ENCODE peak calls at places on chromosomes 3 and 15, in six cellular contexts. Y, S, G, O, I and Z are unnamed samples.

GRCh38 chr3:122555275-122556071 is 8.6 kb downstream of the PARP9 start:
- DNase-seq in O (no peak), I (no peak), G (no peak), Y (no peak), S (no peak), Z (no peak)

GRCh38 chr15:38843736-38844590 is 279.3 kb upstream of the RASGRP1 start:
- DNase-seq in Y (no peak), I (peak), O (peak), S (no peak), G (no peak), Z (peak)

GRCh38 chr3:60979861-60980739 is 271.2 kb downstream of the FHIT start:
- DNase-seq in Y (no peak), I (no peak), G (no peak), S (peak), O (peak), Z (no peak)

GRCh38 chr3:73497646-73498406 is 126.9 kb downstream of the PDZRN3 start:
- DNase-seq in O (no peak), G (no peak), I (no peak), S (no peak), Y (no peak), Z (no peak)

GRCh38 chr15:74007820-74008371 is 13.4 kb downstream of the PML start:
- DNase-seq in Y (no peak), I (no peak), S (no peak), G (no peak), O (no peak), Z (no peak)

GRCh38 chr3:42505849-42506410 is 3.5 kb downstream of the VIPR1 start:
- DNase-seq in G (no peak), I (peak), S (no peak), Y (no peak), O (no peak), Z (no peak)

GRCh38 chr3:54871867-54872266 is 56.0 kb downstream of the LRTM1 start:
- DNase-seq in I (no peak), Y (no peak), O (no peak), S (no peak), G (no peak), Z (no peak)

GRCh38 chr3:196108075-196108743 is 26.3 kb upstream of the TFRC start:
- DNase-seq in G (no peak), O (no peak), Y (no peak), S (no peak), I (no peak), Z (peak)

GRCh38 chr3:185935465-185936263 is 2.1 kb downstream of the TRA2B start:
- DNase-seq in O (no peak), I (no peak), G (no peak), Y (no peak), S (no peak), Z (no peak)

GRCh38 chr15:58748040-58748786 is 1.3 kb downstream of the ADAM10 start:
- DNase-seq in O (no peak), S (no peak), G (peak), Y (no peak), I (no peak), Z (no peak)

GRCh38 chr3:25787689-25788088 is 2.2 kb upstream of the OXSM start:
- DNase-seq in G (no peak), S (no peak), Y (no peak), O (no peak), I (no peak), Z (no peak)

GRCh38 chr3:194632211-194632982 is 822 bp downstream of the TMEM44 start:
- DNase-seq in I (no peak), Y (peak), G (no peak), O (no peak), S (peak), Z (peak)

GRCh38 chr15:62782896-62783295 is 259.7 kb upstream of the TPM1 start:
- DNase-seq in G (no peak), S (no peak), I (no peak), Y (no peak), O (no peak), Z (no peak)

GRCh38 chr15:51298656-51299055 is 39.7 kb downstream of the CYP19A1 start:
- DNase-seq in S (no peak), Y (no peak), I (no peak), O (no peak), G (no peak), Z (no peak)

GRCh38 chr3:104279617-104280016 is 1087.1 kb upstream of the ALCAM start:
- DNase-seq in Y (no peak), I (no peak), G (no peak), S (peak), O (peak), Z (no peak)

GRCh38 chr3:150805380-150805779 is 42.4 kb upstream of the SIAH2 start:
- DNase-seq in Y (no peak), I (no peak), O (no peak), G (no peak), S (no peak), Z (no peak)

GRCh38 chr3:38117163-38117716 is 19.7 kb downstream of the ACAA1 start:
- DNase-seq in S (no peak), I (no peak), O (no peak), Y (peak), G (no peak), Z (no peak)

GRCh38 chr3:181725033-181725775 is 13.5 kb downstream of the SOX2 start:
- DNase-seq in Y (no peak), S (no peak), O (no peak), G (peak), I (no peak), Z (peak)

GRCh38 chr3:181725830-181726229 is 14.1 kb downstream of the SOX2 start:
- DNase-seq in O (no peak), S (no peak), Y (no peak), G (no peak), I (no peak), Z (no peak)

GRCh38 chr3:181727122-181728036 is 15.7 kb downstream of the SOX2 start:
- DNase-seq in G (peak), I (no peak), S (no peak), O (no peak), Y (no peak), Z (no peak)

GRCh38 chr3:181728470-181728869 is 16.7 kb downstream of the SOX2 start:
- DNase-seq in Y (no peak), S (no peak), G (no peak), O (no peak), I (no peak), Z (no peak)

GRCh38 chr3:181726351-181727121 is 14.8 kb downstream of the SOX2 start:
- DNase-seq in S (no peak), I (peak), G (peak), Y (no peak), O (no peak), Z (peak)
- H3K4me3 ChIP-seq in S (no peak), I (peak), G (peak), Y (peak), O (no peak), Z (peak)

DNA sequence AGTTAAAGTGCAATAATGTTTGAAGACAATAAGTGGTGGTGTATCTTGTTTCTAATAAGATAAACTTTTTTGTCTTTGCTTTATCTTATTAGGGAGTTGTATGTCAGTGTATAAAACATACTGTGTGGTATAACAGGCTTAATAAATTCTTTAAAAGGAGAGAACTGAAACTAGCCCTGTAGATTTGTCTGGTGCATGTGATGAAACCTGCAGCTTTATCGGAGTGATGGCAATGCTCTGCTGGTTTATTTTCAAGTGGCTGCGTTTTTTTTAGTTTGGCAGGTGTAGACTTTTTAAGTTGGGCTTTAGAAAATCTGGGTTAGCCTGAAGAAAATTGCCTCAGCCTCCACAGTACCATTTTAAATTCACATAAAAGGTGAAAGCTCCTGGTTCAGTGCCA is 2.7 kb downstream of the RPL15 start:
- DNase-seq in S (no peak), I (no peak), G (no peak), O (no peak), Y (no peak), Z (no peak)
- H3K4me3 ChIP-seq in S (no peak), I (no peak), G (no peak), O (no peak), Y (no peak), Z (no peak)

GRCh38 chr3:183583331-183584245 is 28.1 kb upstream of the KLHL6 start:
- DNase-seq in I (no peak), G (no peak), Y (no peak), O (no peak), S (no peak), Z (no peak)

GRCh38 chr3:183584246-183584913 is 28.9 kb upstream of the KLHL6 start:
- DNase-seq in I (no peak), G (no peak), O (peak), S (peak), Y (peak), Z (no peak)

GRCh38 chr3:183579967-183580720 is 24.6 kb upstream of the KLHL6 start:
- DNase-seq in G (no peak), O (no peak), S (peak), I (no peak), Y (peak), Z (no peak)

GRCh38 chr3:183582161-183582560 is 26.7 kb upstream of the KLHL6 start:
- DNase-seq in O (no peak), G (no peak), S (no peak), Y (no peak), I (no peak), Z (no peak)

DNA sequence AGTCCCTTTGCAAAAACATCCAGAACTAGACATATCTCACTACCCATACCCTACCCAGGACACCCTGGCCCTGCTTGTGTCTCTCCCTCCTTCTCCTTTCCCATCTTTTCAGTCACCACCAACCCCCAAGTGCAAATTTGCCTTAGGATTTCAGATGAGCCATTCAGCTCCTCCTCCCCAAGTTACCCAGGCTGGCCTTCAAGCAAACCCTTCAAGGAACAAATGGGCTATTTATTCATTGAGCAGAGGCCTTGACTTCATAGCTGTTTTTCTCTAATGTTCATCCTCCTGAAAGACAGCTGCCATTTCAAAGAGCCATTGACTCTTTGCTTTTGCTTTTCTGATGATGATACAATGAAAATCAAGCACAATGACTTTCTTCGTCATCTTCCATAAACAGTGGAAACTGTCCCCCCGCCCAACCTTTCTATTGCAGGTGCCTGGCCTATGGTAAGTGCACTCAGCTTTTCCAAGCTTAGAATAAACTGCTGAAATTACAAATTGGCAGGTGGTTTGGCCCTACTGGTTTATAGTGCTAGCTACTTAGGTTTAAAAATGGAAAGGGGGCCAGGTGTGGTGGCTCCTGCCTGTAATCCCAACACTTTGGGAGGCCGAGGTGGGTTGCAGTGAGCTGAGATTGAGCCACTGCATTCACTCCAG is 26.1 kb upstream of the KLHL6 start:
- DNase-seq in I (no peak), O (no peak), Y (no peak), S (no peak), G (no peak), Z (no peak)
- H3K4me3 ChIP-seq in I (no peak), O (no peak), Y (no peak), S (no peak), G (no peak), Z (no peak)

GRCh38 chr15:41620536-41621199 is 39.5 kb upstream of the MGA start:
- DNase-seq in S (peak), Y (no peak), I (no peak), O (no peak), G (no peak), Z (peak)

GRCh38 chr15:41627204-41627603 is 33.0 kb upstream of the MGA start:
- DNase-seq in Y (no peak), G (no peak), I (no peak), O (no peak), S (no peak), Z (no peak)

GRCh38 chr15:41622901-41623300 is 37.3 kb upstream of the MGA start:
- DNase-seq in O (no peak), I (no peak), G (no peak), Y (no peak), S (peak), Z (no peak)

DNA sequence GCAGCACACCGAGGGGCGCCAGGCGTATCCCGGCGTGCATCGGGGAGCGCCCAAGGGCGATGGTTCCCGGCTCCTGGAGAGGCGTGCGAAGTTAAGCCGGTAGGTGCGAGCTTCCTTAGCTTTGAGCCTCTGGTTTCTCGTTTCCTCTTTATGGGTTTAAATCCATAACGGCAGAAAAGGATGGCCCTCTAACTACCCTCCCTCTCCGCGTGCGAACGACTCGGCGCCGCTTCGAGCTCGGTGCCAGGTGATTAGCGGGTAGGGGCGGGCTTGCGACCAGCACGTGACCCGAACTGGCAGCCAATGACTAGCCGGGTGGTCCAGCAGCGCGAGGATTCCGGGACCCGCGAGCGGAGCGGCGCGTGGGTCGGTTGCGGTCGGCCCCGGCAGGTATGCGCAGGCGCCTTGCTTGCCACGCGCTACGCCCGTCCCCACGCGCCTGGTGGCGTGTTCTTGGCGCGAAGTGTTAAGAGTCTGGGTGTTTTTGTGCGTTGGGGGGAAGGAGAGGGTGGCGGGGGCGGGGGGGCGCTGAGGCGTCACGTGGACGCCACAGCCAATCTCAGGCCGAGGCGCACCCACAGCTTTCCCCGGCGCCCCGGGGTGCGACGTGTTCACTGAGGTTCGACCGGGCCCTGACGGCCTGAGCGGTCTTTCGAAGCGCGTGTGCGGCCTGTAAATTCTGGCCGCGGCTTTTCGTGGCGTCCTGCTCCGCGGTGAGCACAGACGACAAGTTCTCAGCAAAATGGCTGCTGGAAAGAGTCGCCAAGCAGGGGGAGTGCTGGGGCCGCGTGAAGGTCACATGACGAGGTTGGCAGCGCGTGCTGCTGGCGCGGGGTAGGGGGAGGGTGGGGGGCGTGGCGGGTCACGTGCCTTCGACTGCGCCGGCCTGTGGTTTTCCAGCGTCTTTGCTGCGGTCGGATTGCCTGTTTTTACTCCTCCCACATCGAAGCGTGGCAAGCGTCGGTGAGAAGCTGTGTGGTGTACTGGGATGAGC is 38.7 kb upstream of the MGA start:
- DNase-seq in I (peak), S (peak), O (no peak), Y (peak), G (peak), Z (peak)
- H3K4me3 ChIP-seq in I (peak), S (peak), O (peak), Y (peak), G (no peak), Z (peak)

GRCh38 chr15:80061581-80061980 is 2.1 kb downstream of the ZFAND6 start:
- DNase-seq in S (peak), Y (no peak), G (no peak), O (no peak), I (no peak), Z (no peak)
- H3K4me3 ChIP-seq in S (no peak), Y (no peak), G (peak), O (no peak), I (no peak), Z (no peak)

GRCh38 chr3:4079354-4080180 is 223.6 kb upstream of the SETMAR start:
- DNase-seq in G (no peak), I (no peak), S (no peak), O (no peak), Y (no peak), Z (no peak)
- H3K4me3 ChIP-seq in G (no peak), I (no peak), S (no peak), O (no peak), Y (no peak), Z (no peak)

GRCh38 chr15:101121511-101122090 is 130.2 kb downstream of the CHSY1 start:
- DNase-seq in S (peak), I (peak), G (peak), O (no peak), Y (peak), Z (peak)
- H3K4me3 ChIP-seq in S (no peak), I (peak), G (no peak), O (peak), Y (peak), Z (no peak)

GRCh38 chr3:172561894-172562664 is 38.8 kb upstream of the TNFSF10 start:
- DNase-seq in Y (no peak), I (no peak), G (no peak), O (no peak), S (no peak), Z (no peak)

GRCh38 chr3:172559029-172559428 is 35.8 kb upstream of the TNFSF10 start:
- DNase-seq in I (no peak), Y (no peak), O (no peak), S (no peak), G (no peak), Z (no peak)

GRCh38 chr3:172560026-172560425 is 36.8 kb upstream of the TNFSF10 start:
- DNase-seq in G (no peak), I (no peak), S (no peak), Y (no peak), O (no peak), Z (no peak)

GRCh38 chr3:172564499-172564898 is 41.3 kb upstream of the TNFSF10 start:
- DNase-seq in I (no peak), O (no peak), G (no peak), Y (no peak), S (no peak), Z (no peak)

GRCh38 chr3:172562881-172563835 is 39.9 kb upstream of the TNFSF10 start:
- DNase-seq in O (peak), Y (no peak), S (peak), I (no peak), G (no peak), Z (no peak)
- H3K4me3 ChIP-seq in O (no peak), Y (peak), S (no peak), I (no peak), G (no peak), Z (no peak)

DNA sequence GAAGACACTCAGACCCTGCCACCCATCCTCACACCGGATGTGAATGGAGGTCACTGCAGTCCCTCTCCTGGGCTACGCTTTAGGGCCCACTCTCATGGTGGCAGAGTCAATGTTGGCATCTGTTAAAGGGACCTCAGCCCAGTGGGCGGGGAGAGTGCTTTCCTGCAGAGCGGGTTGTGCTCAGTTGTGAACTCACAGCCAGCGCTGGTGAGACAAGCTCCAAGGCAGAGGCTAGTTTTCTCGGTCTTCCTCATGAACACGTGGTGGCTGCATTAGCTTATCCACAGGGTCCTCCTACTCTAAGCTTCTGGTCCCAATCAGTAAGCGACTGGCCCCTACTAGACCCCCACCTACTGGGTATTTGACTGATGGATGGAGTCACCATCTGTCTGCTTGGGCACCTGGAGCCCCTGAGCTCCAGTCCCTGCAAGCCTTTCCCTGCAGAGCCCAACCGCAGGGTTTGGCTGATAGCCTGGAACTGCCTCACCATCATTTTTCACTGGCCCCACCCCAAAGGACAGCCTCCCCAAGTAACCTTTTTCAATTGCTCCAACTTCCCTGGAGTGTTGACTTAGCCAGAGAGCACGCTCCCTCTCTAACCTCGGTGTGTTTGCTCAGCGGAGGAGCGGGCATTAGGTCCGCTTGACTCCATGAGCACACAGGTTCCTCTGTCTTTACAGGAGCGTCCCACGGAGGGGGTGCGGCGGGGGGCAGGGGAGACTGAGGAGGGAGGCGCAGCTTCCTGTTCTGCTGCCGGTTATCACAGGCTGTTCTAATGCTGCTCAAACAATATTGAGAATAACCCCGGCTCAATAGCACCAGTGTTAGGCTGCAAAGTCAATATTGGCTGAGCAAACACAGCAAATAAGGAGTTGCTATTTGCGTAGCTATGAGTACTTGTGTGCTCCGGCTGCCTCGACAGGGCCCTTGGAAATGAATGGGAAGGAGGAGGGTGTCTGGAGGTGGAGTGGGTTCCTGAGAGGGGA is 141.7 kb downstream of the RPLP1 start:
- DNase-seq in O (no peak), I (no peak), G (no peak), S (peak), Y (peak), Z (no peak)
- H3K4me3 ChIP-seq in O (no peak), I (no peak), G (no peak), S (no peak), Y (peak), Z (no peak)